ENCODE peak calls at places on chromosome 9, in six cellular contexts. One of them, this sample, is unnamed.

GRCh38 chr9:84513981-84514380 is 155.5 kb upstream of the NTRK2 start:
- DNase-seq in SK-N-SH: no peak
- DNase-seq in small intestine: no peak
- DNase-seq in ovary: no peak
- DNase-seq in lung: no peak
- DNase-seq in DND-41: no peak
- DNase-seq in this sample: no peak

GRCh38 chr9:117344892-117345660 is 69.8 kb downstream of the ASTN2 start:
- DNase-seq in small intestine: no peak
- DNase-seq in lung: no peak
- DNase-seq in DND-41: no peak
- DNase-seq in ovary: no peak
- DNase-seq in SK-N-SH: peak; percentile 6
- DNase-seq in this sample: no peak

GRCh38 chr9:136544549-136545064 is 1.2 kb downstream of the NOTCH1 start:
- DNase-seq in ovary: no peak
- DNase-seq in small intestine: peak; percentile 59
- DNase-seq in SK-N-SH: peak; percentile 63
- DNase-seq in DND-41: peak; percentile 70
- DNase-seq in lung: peak; percentile 71
- DNase-seq in this sample: peak; percentile 57

GRCh38 chr9:130446111-130446861 is 1.5 kb downstream of the ASS1 start:
- DNase-seq in DND-41: no peak
- DNase-seq in SK-N-SH: peak; percentile 81
- DNase-seq in lung: peak; percentile 79
- DNase-seq in small intestine: no peak
- DNase-seq in ovary: peak; percentile 97
- DNase-seq in this sample: peak; percentile 51

GRCh38 chr9:113909421-113909820 is 33.3 kb downstream of the ZNF618 start:
- DNase-seq in SK-N-SH: no peak
- DNase-seq in DND-41: no peak
- DNase-seq in small intestine: no peak
- DNase-seq in lung: no peak
- DNase-seq in ovary: no peak
- DNase-seq in this sample: no peak

GRCh38 chr9:87604886-87605588 is 107.4 kb downstream of the DAPK1 start:
- DNase-seq in DND-41: peak; percentile 72
- DNase-seq in lung: no peak
- DNase-seq in small intestine: no peak
- DNase-seq in ovary: no peak
- DNase-seq in SK-N-SH: no peak
- DNase-seq in this sample: peak; percentile 14

GRCh38 chr9:81035171-81035570 is 654.2 kb downstream of the TLE1 start:
- DNase-seq in ovary: no peak
- DNase-seq in DND-41: no peak
- DNase-seq in SK-N-SH: peak; percentile 5
- DNase-seq in small intestine: no peak
- DNase-seq in lung: no peak
- DNase-seq in this sample: no peak

GRCh38 chr9:15430920-15431844 is 8.5 kb downstream of the SNAPC3 start:
- DNase-seq in DND-41: no peak
- DNase-seq in ovary: no peak
- DNase-seq in SK-N-SH: peak; percentile 19
- DNase-seq in small intestine: peak; percentile 84
- DNase-seq in lung: peak; percentile 36
- DNase-seq in this sample: peak; percentile 3

GRCh38 chr9:121774715-121775613 is 123.5 kb downstream of the DAB2IP start:
- DNase-seq in SK-N-SH: no peak
- DNase-seq in ovary: peak; percentile 7
- DNase-seq in lung: no peak
- DNase-seq in DND-41: no peak
- DNase-seq in small intestine: no peak
- DNase-seq in this sample: no peak

GRCh38 chr9:125971050-125971449 is 223.9 kb downstream of the PBX3 start:
- DNase-seq in SK-N-SH: no peak
- DNase-seq in lung: peak; percentile 18
- DNase-seq in small intestine: no peak
- DNase-seq in ovary: no peak
- DNase-seq in DND-41: no peak
- DNase-seq in this sample: no peak

GRCh38 chr9:122464633-122465567 is 12.8 kb downstream of the OR1J1 start:
- DNase-seq in SK-N-SH: peak; percentile 52
- DNase-seq in DND-41: peak; percentile 71
- DNase-seq in ovary: peak; percentile 51
- DNase-seq in small intestine: peak; percentile 75
- DNase-seq in lung: peak; percentile 84
- DNase-seq in this sample: peak; percentile 91

GRCh38 chr9:134970719-134971118 is 53.0 kb upstream of the FCN1 start:
- DNase-seq in ovary: no peak
- DNase-seq in DND-41: no peak
- DNase-seq in SK-N-SH: no peak
- DNase-seq in lung: no peak
- DNase-seq in small intestine: no peak
- DNase-seq in this sample: no peak
- H3K27me3 ChIP-seq in ovary: no peaks in the 10 kb centered on the region
- H3K27me3 ChIP-seq in DND-41: no peaks in the 10 kb centered on the region
- H3K27me3 ChIP-seq in SK-N-SH: no peaks in the 10 kb centered on the region
- H3K27me3 ChIP-seq in lung: no peaks in the 10 kb centered on the region
- H3K27me3 ChIP-seq in small intestine: no peaks in the 10 kb centered on the region
- H3K27me3 ChIP-seq in this sample: no peaks in the 10 kb centered on the region

DNA sequence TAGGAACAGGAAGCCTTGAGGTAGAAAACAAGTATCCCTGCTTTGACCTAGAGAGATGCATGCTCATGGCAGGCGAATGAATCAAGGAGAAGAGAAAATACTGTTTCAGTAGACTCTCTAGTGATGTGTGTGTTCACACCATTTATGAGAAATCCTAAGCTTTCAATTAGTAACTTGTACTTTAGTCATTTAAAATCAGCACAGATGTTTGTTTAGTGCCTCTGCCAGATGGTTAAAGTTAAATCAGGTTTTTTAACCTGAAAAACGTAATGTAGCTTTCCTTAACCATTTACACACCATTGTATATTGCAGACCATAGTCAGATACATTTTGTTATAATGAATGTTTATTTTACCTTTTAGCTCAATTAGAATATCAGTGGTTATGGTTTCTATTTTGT is 5.0 kb downstream of the TJP2 start:
- DNase-seq in ovary: no peak
- DNase-seq in DND-41: no peak
- DNase-seq in SK-N-SH: no peak
- DNase-seq in small intestine: no peak
- DNase-seq in lung: no peak
- DNase-seq in this sample: no peak
- H3K4me1 ChIP-seq in ovary: peaks cover 10% of the 10 kb centered on the region
- H3K4me1 ChIP-seq in DND-41: peaks cover 8% of the 10 kb centered on the region
- H3K4me1 ChIP-seq in SK-N-SH: peaks cover 49% of the 10 kb centered on the region
- H3K4me1 ChIP-seq in small intestine: peaks cover 15% of the 10 kb centered on the region
- H3K4me1 ChIP-seq in lung: peaks cover 15% of the 10 kb centered on the region
- H3K4me1 ChIP-seq in this sample: peaks cover 38% of the 10 kb centered on the region

GRCh38 chr9:13427587-13427986 is 148.1 kb upstream of the MPDZ start:
- DNase-seq in ovary: no peak
- DNase-seq in DND-41: no peak
- DNase-seq in small intestine: peak; percentile 51
- DNase-seq in SK-N-SH: peak; percentile 30
- DNase-seq in lung: no peak
- DNase-seq in this sample: peak; percentile 60
- H3K27me3 ChIP-seq in ovary: no peaks in the 10 kb centered on the region
- H3K27me3 ChIP-seq in DND-41: no peaks in the 10 kb centered on the region
- H3K27me3 ChIP-seq in small intestine: no peaks in the 10 kb centered on the region
- H3K27me3 ChIP-seq in SK-N-SH: no peaks in the 10 kb centered on the region
- H3K27me3 ChIP-seq in lung: no peaks in the 10 kb centered on the region
- H3K27me3 ChIP-seq in this sample: no peaks in the 10 kb centered on the region

GRCh38 chr9:27537027-27537435 is 7.4 kb upstream of the MOB3B start:
- DNase-seq in SK-N-SH: no peak
- DNase-seq in DND-41: no peak
- DNase-seq in small intestine: no peak
- DNase-seq in lung: no peak
- DNase-seq in ovary: no peak
- DNase-seq in this sample: no peak

GRCh38 chr9:27536168-27536567 is 6.6 kb upstream of the MOB3B start:
- DNase-seq in ovary: no peak
- DNase-seq in small intestine: no peak
- DNase-seq in lung: no peak
- DNase-seq in SK-N-SH: no peak
- DNase-seq in DND-41: no peak
- DNase-seq in this sample: no peak

GRCh38 chr9:27534131-27534530 is 4.5 kb upstream of the MOB3B start:
- DNase-seq in lung: no peak
- DNase-seq in DND-41: no peak
- DNase-seq in ovary: no peak
- DNase-seq in small intestine: no peak
- DNase-seq in SK-N-SH: no peak
- DNase-seq in this sample: no peak

GRCh38 chr9:27535701-27536118 is 6.1 kb upstream of the MOB3B start:
- DNase-seq in ovary: no peak
- DNase-seq in SK-N-SH: no peak
- DNase-seq in small intestine: no peak
- DNase-seq in lung: no peak
- DNase-seq in DND-41: no peak
- DNase-seq in this sample: no peak

DNA sequence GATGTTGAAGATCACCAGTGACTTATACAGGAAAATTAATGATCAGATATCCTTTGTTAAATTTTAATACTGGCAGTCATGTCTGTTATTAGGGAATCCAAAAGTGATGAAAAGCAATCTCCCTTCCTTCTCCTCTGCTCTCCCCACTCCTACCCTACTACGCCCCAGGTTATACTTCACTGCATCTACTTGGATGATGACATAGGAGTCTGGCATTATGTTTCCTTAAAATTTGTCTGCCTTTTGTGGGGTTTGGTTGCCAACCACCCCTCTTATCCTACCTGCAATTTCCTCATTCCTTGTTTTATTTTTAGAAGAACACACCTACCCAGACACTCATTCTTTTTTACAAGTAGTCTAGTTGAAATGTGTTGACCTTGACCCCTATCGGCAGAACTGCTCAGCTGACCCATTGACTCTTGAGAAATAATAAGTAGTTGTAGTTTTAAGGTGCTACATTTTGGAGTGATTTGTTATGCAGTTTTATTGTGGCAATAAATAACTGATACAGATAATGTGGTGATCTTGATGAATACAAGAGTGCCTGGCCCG is 5.1 kb upstream of the MOB3B start:
- DNase-seq in small intestine: peak; percentile 44
- DNase-seq in DND-41: no peak
- DNase-seq in lung: no peak
- DNase-seq in ovary: no peak
- DNase-seq in SK-N-SH: no peak
- DNase-seq in this sample: no peak
- H3K4me1 ChIP-seq in small intestine: peaks cover 5% of the 10 kb centered on the region
- H3K4me1 ChIP-seq in DND-41: peaks cover 2% of the 10 kb centered on the region
- H3K4me1 ChIP-seq in lung: no peaks in the 10 kb centered on the region
- H3K4me1 ChIP-seq in ovary: peaks cover 24% of the 10 kb centered on the region
- H3K4me1 ChIP-seq in SK-N-SH: no peaks in the 10 kb centered on the region
- H3K4me1 ChIP-seq in this sample: no peaks in the 10 kb centered on the region